ENCODE peak calls at places on chromosomes 6 and 20, in four cellular contexts. One of them, this sample, is unnamed.

GRCh38 chr20:4066551-4066950 is 51.2 kb upstream of the RNF24 start:
- DNase-seq in HepG2: no peak
- DNase-seq in GM12878: no peak
- DNase-seq in K562: no peak
- DNase-seq in this sample: no peak

GRCh38 chr6:55473722-55474121 is 105.3 kb downstream of the HMGCLL1 start:
- DNase-seq in GM12878: no peak
- DNase-seq in K562: no peak
- DNase-seq in HepG2: no peak
- DNase-seq in this sample: no peak

GRCh38 chr6:9646346-9647042 is 768.4 kb downstream of the TFAP2A start:
- DNase-seq in HepG2: no peak
- DNase-seq in K562: no peak
- DNase-seq in GM12878: no peak
- DNase-seq in this sample: no peak

GRCh38 chr6:124714728-124715127 is 247.5 kb upstream of the RNF217 start:
- DNase-seq in HepG2: no peak
- DNase-seq in GM12878: no peak
- DNase-seq in K562: no peak
- DNase-seq in this sample: no peak

GRCh38 chr6:150142657-150143501 is at the start of gene PPP1R14C:
- DNase-seq in HepG2: no peak
- DNase-seq in GM12878: no peak
- DNase-seq in K562: peak; percentile 90
- DNase-seq in this sample: peak; percentile 10

GRCh38 chr20:18001131-18001921 is 32.5 kb downstream of the MGME1 start:
- DNase-seq in HepG2: peak; percentile 90
- DNase-seq in K562: no peak
- DNase-seq in GM12878: no peak
- DNase-seq in this sample: no peak

GRCh38 chr20:23515250-23515939 is 24.5 kb downstream of the CST8 start:
- DNase-seq in GM12878: no peak
- DNase-seq in HepG2: no peak
- DNase-seq in K562: no peak
- DNase-seq in this sample: no peak

GRCh38 chr20:58308680-58309527 is 611 bp upstream of the RAB22A start:
- DNase-seq in GM12878: no peak
- DNase-seq in K562: peak; percentile 83
- DNase-seq in HepG2: no peak
- DNase-seq in this sample: peak; percentile 63

GRCh38 chr6:108127826-108128225 is 38.0 kb upstream of the NR2E1 start:
- DNase-seq in HepG2: peak; percentile 81
- DNase-seq in K562: no peak
- DNase-seq in GM12878: no peak
- DNase-seq in this sample: no peak

GRCh38 chr6:110590821-110591351 is 114.5 kb upstream of the SLC22A16 start:
- DNase-seq in GM12878: peak; percentile 32
- DNase-seq in HepG2: no peak
- DNase-seq in K562: no peak
- DNase-seq in this sample: no peak

GRCh38 chr6:73263570-73263909 is 544 bp upstream of the KHDC1 start:
- DNase-seq in K562: no peak
- DNase-seq in GM12878: no peak
- DNase-seq in HepG2: no peak
- DNase-seq in this sample: no peak

GRCh38 chr20:63791497-63792156 is 39.4 kb downstream of the ZBTB46 start:
- DNase-seq in HepG2: no peak
- DNase-seq in K562: no peak
- DNase-seq in GM12878: no peak
- DNase-seq in this sample: no peak

GRCh38 chr6:29236060-29236459 is 65.4 kb downstream of the OR2J2 start:
- DNase-seq in HepG2: no peak
- DNase-seq in GM12878: no peak
- DNase-seq in K562: no peak
- DNase-seq in this sample: no peak

GRCh38 chr6:56517155-56517745 is 125.4 kb downstream of the DST start:
- DNase-seq in HepG2: no peak
- DNase-seq in K562: no peak
- DNase-seq in GM12878: no peak
- DNase-seq in this sample: no peak

GRCh38 chr6:31001489-31001888 is 8.8 kb upstream of the MUC22 start:
- DNase-seq in K562: no peak
- DNase-seq in HepG2: no peak
- DNase-seq in GM12878: no peak
- DNase-seq in this sample: no peak

GRCh38 chr20:48295445-48295903 is 510.2 kb upstream of the SULF2 start:
- DNase-seq in K562: no peak
- DNase-seq in GM12878: no peak
- DNase-seq in HepG2: peak; percentile 94
- DNase-seq in this sample: no peak

GRCh38 chr20:54137115-54137514 is 36.7 kb downstream of the CYP24A1 start:
- DNase-seq in GM12878: no peak
- DNase-seq in K562: no peak
- DNase-seq in HepG2: no peak
- DNase-seq in this sample: no peak

GRCh38 chr20:2093200-2093781 is 8.3 kb upstream of the STK35 start:
- DNase-seq in GM12878: no peak
- DNase-seq in K562: peak; percentile 22
- DNase-seq in HepG2: peak; percentile 50
- DNase-seq in this sample: no peak

GRCh38 chr6:78436335-78436734 is 431.0 kb upstream of the IRAK1BP1 start:
- DNase-seq in HepG2: peak; percentile 1
- DNase-seq in GM12878: no peak
- DNase-seq in K562: no peak
- DNase-seq in this sample: no peak

GRCh38 chr20:21534453-21534852 is 20.6 kb upstream of the NKX2-2 start:
- DNase-seq in GM12878: no peak
- DNase-seq in HepG2: no peak
- DNase-seq in K562: no peak
- DNase-seq in this sample: no peak

GRCh38 chr20:37381621-37382538 is 35.9 kb downstream of the SRC start:
- DNase-seq in HepG2: peak; percentile 63
- DNase-seq in K562: no peak
- DNase-seq in GM12878: no peak
- DNase-seq in this sample: no peak

GRCh38 chr6:154370545-154370944 is 13.9 kb upstream of the IPCEF1 start:
- DNase-seq in K562: no peak
- DNase-seq in HepG2: peak; percentile 25
- DNase-seq in GM12878: no peak
- DNase-seq in this sample: no peak

GRCh38 chr6:132973556-132973993 is 159.2 kb downstream of the RPS12 start:
- DNase-seq in K562: no peak
- DNase-seq in GM12878: no peak
- DNase-seq in HepG2: no peak
- DNase-seq in this sample: no peak

GRCh38 chr20:1876975-1877603 is 18.1 kb upstream of the SIRPA start:
- DNase-seq in K562: peak; percentile 57
- DNase-seq in HepG2: no peak
- DNase-seq in GM12878: no peak
- DNase-seq in this sample: peak; percentile 89

GRCh38 chr6:42339991-42340401 is 111.7 kb downstream of the TRERF1 start:
- DNase-seq in HepG2: no peak
- DNase-seq in GM12878: peak; percentile 57
- DNase-seq in K562: no peak
- DNase-seq in this sample: peak; percentile 47

GRCh38 chr6:17574871-17575560 is 25.1 kb upstream of the FAM8A1 start:
- DNase-seq in K562: no peak
- DNase-seq in HepG2: no peak
- DNase-seq in GM12878: no peak
- DNase-seq in this sample: no peak

GRCh38 chr20:64265201-64265600 is 9.7 kb downstream of the PCMTD2 start:
- DNase-seq in K562: no peak
- DNase-seq in GM12878: no peak
- DNase-seq in HepG2: no peak
- DNase-seq in this sample: no peak

GRCh38 chr6:95431637-95432228 is 145.6 kb upstream of the MANEA start:
- DNase-seq in GM12878: no peak
- DNase-seq in K562: peak; percentile 18
- DNase-seq in HepG2: peak; percentile 9
- DNase-seq in this sample: no peak

GRCh38 chr6:70124443-70124842 is 178.4 kb downstream of the COL9A1 start:
- DNase-seq in GM12878: no peak
- DNase-seq in K562: no peak
- DNase-seq in HepG2: no peak
- DNase-seq in this sample: no peak

GRCh38 chr6:41028618-41029486 is 10.2 kb downstream of the UNC5CL start:
- DNase-seq in K562: no peak
- DNase-seq in HepG2: no peak
- DNase-seq in GM12878: no peak
- DNase-seq in this sample: no peak

GRCh38 chr6:89840538-89840937 is 10.9 kb downstream of the CASP8AP2 start:
- DNase-seq in HepG2: no peak
- DNase-seq in GM12878: no peak
- DNase-seq in K562: no peak
- DNase-seq in this sample: no peak

GRCh38 chr20:13824459-13824858 is 39.6 kb downstream of the NDUFAF5 start:
- DNase-seq in HepG2: no peak
- DNase-seq in K562: no peak
- DNase-seq in GM12878: no peak
- DNase-seq in this sample: no peak

GRCh38 chr6:40778186-40778585 is 191.0 kb upstream of the LRFN2 start:
- DNase-seq in HepG2: no peak
- DNase-seq in K562: no peak
- DNase-seq in GM12878: no peak
- DNase-seq in this sample: no peak

GRCh38 chr6:44253307-44254101 is 3.8 kb downstream of the SLC35B2 start:
- DNase-seq in GM12878: no peak
- DNase-seq in K562: no peak
- DNase-seq in HepG2: peak; percentile 70
- DNase-seq in this sample: no peak

GRCh38 chr6:107657755-107658461 is 166.2 kb downstream of the SCML4 start:
- DNase-seq in GM12878: peak; percentile 96
- DNase-seq in K562: no peak
- DNase-seq in HepG2: no peak
- DNase-seq in this sample: no peak

GRCh38 chr20:23479043-23479442 is 11.9 kb upstream of the CST8 start:
- DNase-seq in HepG2: no peak
- DNase-seq in K562: no peak
- DNase-seq in GM12878: no peak
- DNase-seq in this sample: no peak

GRCh38 chr6:158686311-158686710 is 36.5 kb downstream of the SYTL3 start:
- DNase-seq in HepG2: no peak
- DNase-seq in K562: no peak
- DNase-seq in GM12878: no peak
- DNase-seq in this sample: no peak

GRCh38 chr6:40936810-40937209 is 102.2 kb downstream of the UNC5CL start:
- DNase-seq in K562: no peak
- DNase-seq in GM12878: no peak
- DNase-seq in HepG2: no peak
- DNase-seq in this sample: no peak

GRCh38 chr20:20719411-20719810 is 7.0 kb upstream of the RALGAPA2 start:
- DNase-seq in GM12878: no peak
- DNase-seq in HepG2: no peak
- DNase-seq in K562: no peak
- DNase-seq in this sample: no peak

GRCh38 chr6:170271771-170272314 is 19.0 kb downstream of the DLL1 start:
- DNase-seq in GM12878: peak; percentile 91
- DNase-seq in HepG2: no peak
- DNase-seq in K562: no peak
- DNase-seq in this sample: peak; percentile 87
- TF ChIP-seq TAF1 in GM12878: no peak
- TF ChIP-seq TAF1 in HepG2: no peak
- TF ChIP-seq TAF1 in K562: no peak
- TF ChIP-seq TAF1 in this sample: no peak

DNA sequence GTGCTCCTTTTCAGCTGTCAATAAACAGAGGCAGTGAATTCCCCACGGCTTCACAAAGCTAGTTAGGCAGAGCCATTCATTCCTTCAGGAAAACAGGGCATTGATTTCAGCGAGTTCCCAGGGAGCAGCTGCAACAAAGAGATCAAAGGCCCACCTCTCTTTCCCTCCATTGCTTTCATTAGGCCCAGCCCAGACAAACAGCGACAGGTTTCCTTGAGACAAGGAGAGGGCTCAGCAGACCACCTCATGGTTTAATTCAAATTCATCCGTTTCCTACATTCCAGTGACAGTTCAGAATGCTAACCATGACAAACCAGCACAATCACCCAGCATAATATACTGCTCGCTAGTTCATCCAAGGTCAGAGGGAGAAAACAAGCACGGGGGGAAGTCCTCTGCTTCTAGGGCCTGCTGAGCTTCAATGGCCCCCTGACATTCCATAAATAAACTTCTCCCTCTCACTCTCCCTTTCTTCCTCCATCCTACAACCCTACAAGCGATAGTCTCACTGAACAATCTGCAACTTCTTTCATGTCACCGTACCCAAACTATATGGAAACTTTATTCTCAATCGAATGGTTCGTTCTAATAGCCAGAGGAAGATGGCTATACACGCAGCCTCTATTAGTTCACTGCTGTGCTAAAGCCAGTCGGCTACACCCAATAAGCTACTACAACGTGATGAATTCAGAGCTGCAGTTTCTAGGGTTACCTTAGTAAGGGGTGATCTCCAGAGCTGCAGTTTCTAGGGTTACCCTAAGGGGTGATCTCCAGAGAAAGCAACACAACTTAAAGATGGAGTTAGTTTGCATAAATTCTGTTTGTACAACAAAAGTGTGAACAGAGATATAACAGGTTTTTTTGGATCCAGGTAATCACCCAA is 34.7 kb downstream of the PLAGL1 start:
- DNase-seq in K562: no peak
- DNase-seq in HepG2: peak; percentile 35
- DNase-seq in GM12878: no peak
- DNase-seq in this sample: no peak
- TF ChIP-seq POLR2AphosphoS5 in K562: no peak
- TF ChIP-seq POLR2AphosphoS5 in HepG2: no peak
- TF ChIP-seq POLR2AphosphoS5 in GM12878: no peak
- TF ChIP-seq POLR2AphosphoS5 in this sample: no peak

GRCh38 chr20:15107952-15108351 is 770.5 kb upstream of the FLRT3 start:
- DNase-seq in K562: no peak
- DNase-seq in GM12878: no peak
- DNase-seq in HepG2: no peak
- DNase-seq in this sample: no peak
- TF ChIP-seq TAF1 in K562: no peak
- TF ChIP-seq TAF1 in GM12878: no peak
- TF ChIP-seq TAF1 in HepG2: no peak
- TF ChIP-seq TAF1 in this sample: no peak

DNA sequence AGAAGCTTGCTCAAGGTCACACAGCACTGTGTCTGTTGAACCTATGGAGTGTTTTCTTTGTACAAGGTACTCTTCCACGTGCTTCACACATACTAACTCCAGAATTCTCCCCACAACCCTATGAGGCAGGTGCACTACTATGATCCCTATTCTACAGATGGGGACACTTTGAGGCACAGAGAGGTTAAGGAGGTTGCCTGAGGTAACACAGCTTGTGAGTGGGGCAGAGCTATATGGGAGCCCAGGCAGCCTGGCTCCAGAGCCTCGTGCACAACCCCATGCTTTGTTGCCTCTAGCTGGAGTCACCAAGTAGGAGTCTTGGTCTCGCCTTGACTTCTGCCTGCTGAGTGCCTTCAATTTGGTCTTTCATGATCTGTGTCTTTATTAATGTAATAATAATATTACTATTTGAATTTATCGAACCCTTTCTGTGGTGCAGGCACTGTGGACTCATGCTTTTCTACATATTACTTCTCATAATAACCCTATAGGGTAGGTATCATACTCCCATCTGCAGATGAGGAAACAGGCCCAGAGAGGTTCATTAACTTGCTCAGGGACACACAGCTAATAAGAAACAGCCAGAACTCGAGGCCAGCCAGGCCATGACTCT is 13.3 kb upstream of the SPDEF start:
- DNase-seq in K562: no peak
- DNase-seq in HepG2: no peak
- DNase-seq in GM12878: no peak
- DNase-seq in this sample: no peak
- TF ChIP-seq POLR2AphosphoS5 in K562: no peak
- TF ChIP-seq POLR2AphosphoS5 in HepG2: no peak
- TF ChIP-seq POLR2AphosphoS5 in GM12878: no peak
- TF ChIP-seq POLR2AphosphoS5 in this sample: no peak

This sample was measured in GM12892.